ENCODE peak calls at places on chromosomes 1 and 21, in eight cellular contexts. Y is foreskin keratinocyte, O is Panc1, L is SK-N-SH, F is mesothelial cell of epicardium, B is B cell, H is cardiac fibroblast, D is psoas muscle. E is an unnamed sample.

GRCh38 chr1:154320882-154321608 is at the start of gene AQP10:
- DNase-seq in O (no peak), D (no peak), B (no peak), H (peak), F (no peak), L (peak), Y (peak), E (no peak)

GRCh38 chr1:225580180-225581099 is 72.5 kb downstream of the ENAH start:
- DNase-seq in H (no peak), B (no peak), Y (no peak), F (no peak), D (no peak), O (no peak), L (no peak), E (no peak)

GRCh38 chr1:172935062-172935592 is 115.6 kb downstream of the TNFSF18 start:
- DNase-seq in D (no peak), H (peak), L (no peak), B (no peak), F (no peak), Y (no peak), O (no peak), E (no peak)

GRCh38 chr1:1436634-1437032 is 1.1 kb downstream of the VWA1 start:
- DNase-seq in Y (no peak), F (no peak), O (no peak), D (no peak), L (no peak), H (no peak), B (peak), E (peak)

GRCh38 chr21:28235169-28235892 is 757.3 kb downstream of the LTN1 start:
- DNase-seq in O (no peak), B (no peak), L (no peak), Y (no peak), D (no peak), H (peak), F (no peak), E (no peak)

GRCh38 chr1:204736861-204737260 is 51.3 kb upstream of the LRRN2 start:
- DNase-seq in O (no peak), H (no peak), F (no peak), L (no peak), B (no peak), Y (no peak), D (no peak), E (no peak)

GRCh38 chr1:188904201-188904600 is 1573.5 kb downstream of the BRINP3 start:
- DNase-seq in O (no peak), B (no peak), Y (no peak), F (no peak), D (no peak), H (no peak), L (no peak), E (no peak)

GRCh38 chr1:98045211-98046030 is 124.6 kb upstream of the DPYD start:
- DNase-seq in B (no peak), O (no peak), L (peak), H (peak), D (peak), F (no peak), Y (no peak), E (no peak)

GRCh38 chr1:68207129-68207689 is 25.1 kb downstream of the WLS start:
- DNase-seq in Y (no peak), B (no peak), L (no peak), H (peak), O (no peak), F (no peak), D (no peak), E (no peak)

GRCh38 chr21:36575306-36575705 is 95.4 kb upstream of the CLDN14 start:
- DNase-seq in O (no peak), F (no peak), B (no peak), H (no peak), Y (no peak), L (no peak), D (no peak), E (no peak)

GRCh38 chr21:35547946-35548774 is 499.1 kb upstream of the RUNX1 start:
- DNase-seq in Y (no peak), D (no peak), H (no peak), O (no peak), F (no peak), B (no peak), L (no peak), E (no peak)

GRCh38 chr1:11518791-11519628 is 40.1 kb downstream of the DISP3 start:
- DNase-seq in H (no peak), L (no peak), B (no peak), D (no peak), O (no peak), F (no peak), Y (no peak), E (no peak)

GRCh38 chr1:11518016-11518670 is 39.2 kb downstream of the DISP3 start:
- DNase-seq in L (no peak), F (no peak), H (no peak), O (no peak), B (no peak), Y (no peak), D (no peak), E (no peak)

GRCh38 chr1:11514366-11514765 is 35.4 kb downstream of the DISP3 start:
- DNase-seq in O (no peak), D (no peak), H (no peak), B (no peak), L (no peak), F (no peak), Y (no peak), E (no peak)

GRCh38 chr1:11516961-11517635 is 38.1 kb downstream of the DISP3 start:
- DNase-seq in H (no peak), O (no peak), L (no peak), F (no peak), B (no peak), Y (no peak), D (no peak), E (no peak)

GRCh38 chr1:11515403-11516300 is 36.7 kb downstream of the DISP3 start:
- DNase-seq in H (no peak), D (no peak), L (no peak), Y (no peak), F (no peak), O (no peak), B (no peak), E (no peak)
- TF ChIP-seq CTCF in H (no peak), D (no peak), L (no peak), Y (no peak), F (no peak), O (no peak), B (no peak), E (no peak)

GRCh38 chr1:43976890-43977289 is 2.1 kb upstream of the B4GALT2 start:
- DNase-seq in L (no peak), B (no peak), D (no peak), O (no peak), F (no peak), H (no peak), Y (no peak), E (no peak)

GRCh38 chr1:43976045-43976444 is 1.3 kb downstream of the ATP6V0B start:
- DNase-seq in Y (no peak), O (no peak), H (no peak), F (no peak), B (no peak), L (peak), D (no peak), E (no peak)

GRCh38 chr1:43973981-43974442 is 748 bp upstream of the ATP6V0B start:
- DNase-seq in L (no peak), F (no peak), B (no peak), H (peak), D (no peak), Y (no peak), O (no peak), E (no peak)

GRCh38 chr1:43975249-43975961 is 645 bp downstream of the ATP6V0B start:
- DNase-seq in Y (no peak), H (peak), F (no peak), O (no peak), D (peak), B (peak), L (no peak), E (peak)

GRCh38 chr1:43974443-43975248 is at the start of gene ATP6V0B:
- DNase-seq in Y (peak), O (no peak), H (peak), D (peak), B (peak), F (peak), L (peak), E (peak)
- TF ChIP-seq CTCF in Y (peak), O (no peak), H (no peak), D (peak), B (no peak), F (no peak), L (no peak), E (peak)

DNA sequence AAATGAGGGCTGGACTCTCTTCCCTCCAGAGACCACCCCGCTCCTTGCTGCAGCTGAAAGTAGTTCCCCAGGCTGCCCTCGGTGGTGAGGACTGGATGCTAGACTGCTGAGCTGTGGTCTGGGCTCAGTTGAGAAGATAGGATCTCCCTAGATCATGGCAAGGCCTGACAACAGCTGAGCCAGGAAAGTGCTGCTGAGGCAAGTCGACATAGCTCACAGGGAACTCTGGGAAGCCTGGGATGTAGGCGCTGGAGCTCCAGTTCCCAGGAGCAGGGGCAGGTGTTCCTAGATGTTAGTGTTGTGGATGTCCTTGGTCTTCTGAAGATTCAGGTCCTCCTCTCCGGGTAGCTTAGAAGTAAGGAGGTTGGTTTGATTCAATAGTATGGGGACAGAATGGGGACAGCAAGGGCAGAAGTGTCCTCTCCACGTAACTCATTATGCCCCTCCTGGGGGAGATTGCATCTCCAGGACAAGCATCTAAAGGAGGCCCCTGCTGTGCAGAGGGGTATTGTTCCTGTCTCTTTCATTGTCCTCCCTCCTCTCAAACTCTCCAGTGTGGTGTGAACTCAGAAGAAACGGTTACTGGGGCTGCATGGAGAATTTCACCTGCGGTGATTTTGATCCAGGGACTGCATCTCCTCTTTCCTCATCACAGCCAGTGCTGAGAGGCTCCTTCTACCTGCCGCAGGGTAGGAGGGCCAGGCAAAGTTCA is 3.7 kb downstream of the CYB561D1 start:
- DNase-seq in B (no peak), H (no peak), L (no peak), O (no peak), F (no peak), Y (no peak), D (no peak), E (no peak)
- TF ChIP-seq CTCF in B (no peak), H (no peak), L (no peak), O (no peak), F (no peak), Y (no peak), D (no peak), E (no peak)

GRCh38 chr1:201880928-201881571 is 7.6 kb upstream of the SHISA4 start:
- DNase-seq in Y (no peak), D (no peak), B (no peak), L (no peak), H (no peak), F (no peak), O (no peak), E (no peak)

GRCh38 chr1:201881617-201882016 is 7.1 kb upstream of the SHISA4 start:
- DNase-seq in F (no peak), O (no peak), H (no peak), D (no peak), Y (no peak), L (no peak), B (no peak), E (no peak)

GRCh38 chr1:201874672-201875071 is 14.0 kb upstream of the SHISA4 start:
- DNase-seq in O (no peak), L (no peak), Y (no peak), H (no peak), D (no peak), F (no peak), B (no peak), E (no peak)

GRCh38 chr1:201877877-201878339 is 10.8 kb upstream of the SHISA4 start:
- DNase-seq in B (no peak), F (no peak), H (peak), O (no peak), L (peak), D (no peak), Y (no peak), E (peak)

DNA sequence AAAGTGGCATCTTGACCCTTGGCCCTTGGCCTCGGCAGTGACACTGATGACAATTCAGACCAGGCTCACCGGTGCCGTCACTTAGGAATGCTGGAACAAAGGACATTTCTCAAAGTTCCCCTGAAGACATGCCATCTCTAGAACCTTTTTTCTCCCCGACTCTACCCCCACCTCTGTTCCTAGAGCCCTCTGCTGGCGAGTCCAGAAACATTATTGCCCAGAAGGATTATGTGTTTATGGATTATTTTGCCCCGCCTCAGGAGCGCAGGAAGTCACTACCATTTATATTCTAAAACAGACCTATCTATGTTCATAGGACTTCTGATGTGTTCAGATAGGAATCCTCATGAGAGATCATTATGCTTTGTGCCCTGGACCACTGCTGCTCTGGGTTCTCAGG is 12.6 kb upstream of the SHISA4 start:
- DNase-seq in H (peak), L (no peak), F (no peak), B (no peak), O (no peak), Y (no peak), D (no peak), E (no peak)
- TF ChIP-seq CTCF in H (peak), L (peak), F (peak), B (no peak), O (peak), Y (peak), D (peak), E (no peak)

DNA sequence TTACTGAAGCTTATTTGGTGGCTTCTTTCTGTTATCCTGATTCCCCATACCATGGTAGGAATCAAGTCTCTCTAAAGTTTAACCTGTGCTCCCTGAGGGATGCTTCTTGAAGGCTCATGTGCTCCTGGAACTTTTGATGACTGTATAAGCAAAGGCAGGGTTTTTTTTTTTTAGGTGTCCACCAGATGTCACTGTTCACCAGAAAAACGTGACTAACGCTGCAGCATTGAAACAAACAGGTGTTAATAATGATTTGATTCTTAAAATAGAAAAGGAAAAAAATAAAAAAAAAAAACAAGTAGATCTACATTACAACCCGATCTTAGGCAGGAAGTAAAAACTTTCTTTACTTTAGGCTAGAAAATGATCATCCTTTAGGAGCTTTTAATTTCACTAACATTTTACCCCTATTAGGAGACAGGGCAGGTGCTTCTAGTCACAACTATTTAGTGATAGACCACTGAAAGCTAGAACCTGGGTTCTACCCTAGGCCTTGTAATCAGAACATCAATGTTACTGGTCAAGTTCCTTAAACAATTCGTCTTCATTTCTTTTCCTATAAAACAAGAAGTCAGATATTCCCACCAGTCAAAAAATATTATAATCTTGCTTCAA is 223.0 kb downstream of the PLA2G4A start:
- DNase-seq in B (no peak), L (peak), Y (no peak), F (no peak), O (peak), D (no peak), H (peak), E (peak)
- TF ChIP-seq CTCF in B (peak), L (peak), Y (peak), F (peak), O (peak), D (peak), H (peak), E (peak)

DNA sequence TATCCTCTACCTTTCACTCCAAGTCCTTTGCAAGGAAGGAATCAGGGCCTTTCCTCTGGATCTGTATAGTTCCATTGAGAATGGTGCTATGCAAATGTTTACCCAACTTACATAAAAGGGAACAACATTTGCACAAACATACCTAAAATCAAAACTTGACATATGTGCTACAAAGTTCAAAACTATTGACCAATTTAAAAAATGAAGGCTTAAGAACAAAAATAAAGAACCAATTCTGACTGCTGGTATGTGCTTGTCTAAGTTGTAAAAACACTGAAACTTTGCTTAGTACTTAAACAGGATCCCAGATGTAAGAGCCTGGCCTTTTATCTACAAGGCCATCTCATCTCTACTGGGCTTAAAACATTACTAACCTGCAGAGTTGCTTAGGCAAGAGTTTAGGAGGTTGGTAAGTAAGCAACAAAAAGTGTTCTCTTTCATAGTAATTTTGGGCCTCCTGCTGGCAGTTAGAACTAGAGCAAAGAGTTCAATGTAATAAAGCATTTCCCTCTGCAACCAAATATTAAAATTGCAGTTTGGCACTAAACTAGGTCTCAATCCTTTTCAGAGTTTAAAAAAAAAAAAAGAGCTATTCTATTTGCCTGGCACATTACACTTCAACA is 2.0 kb downstream of the SCMH1 start:
- DNase-seq in O (no peak), Y (no peak), B (no peak), F (no peak), H (peak), D (no peak), L (no peak), E (no peak)
- TF ChIP-seq CTCF in O (peak), Y (peak), B (no peak), F (no peak), H (peak), D (no peak), L (peak), E (peak)

GRCh38 chr1:17021896-17022295 is 10.2 kb upstream of the ATP13A2 start:
- DNase-seq in F (no peak), B (no peak), O (no peak), H (no peak), Y (no peak), D (no peak), L (no peak), E (no peak)

GRCh38 chr1:17020502-17020901 is 8.8 kb upstream of the ATP13A2 start:
- DNase-seq in D (no peak), L (no peak), Y (no peak), B (no peak), O (no peak), H (no peak), F (no peak), E (no peak)

GRCh38 chr1:17023103-17023502 is 11.4 kb upstream of the ATP13A2 start:
- DNase-seq in Y (no peak), H (no peak), B (no peak), D (no peak), L (no peak), O (no peak), F (no peak), E (no peak)

GRCh38 chr1:17024721-17025120 is 13.0 kb upstream of the ATP13A2 start:
- DNase-seq in B (no peak), Y (no peak), O (no peak), F (no peak), L (no peak), D (no peak), H (no peak), E (no peak)

GRCh38 chr1:17023573-17023972 is 11.8 kb upstream of the ATP13A2 start:
- DNase-seq in F (no peak), L (no peak), H (no peak), B (no peak), O (no peak), D (no peak), Y (no peak), E (no peak)
- TF ChIP-seq CTCF in F (no peak), L (no peak), H (no peak), B (no peak), O (no peak), D (no peak), Y (peak), E (no peak)

GRCh38 chr1:114219247-114219872 is 65.7 kb upstream of the SYT6 start:
- DNase-seq in O (no peak), B (no peak), H (peak), D (no peak), L (no peak), F (no peak), Y (no peak), E (no peak)
- TF ChIP-seq CTCF in O (peak), B (no peak), H (peak), D (peak), L (peak), F (no peak), Y (peak), E (no peak)

E was measured in GM10248.